ENCODE peak calls at places on chromosomes 2 and 18, in eight cellular contexts. D is B cell; G is mammary epithelial cell; V is epithelial cell of proximal tubule; F is CD8-positive, alpha-beta T cell; Y is fibroblast of villous mesenchyme; X is AG09319; I is fibroblast of the aortic adventitia. U is an unnamed sample.

GRCh38 chr2:157339965-157340655 is 14.5 kb upstream of the ERMN start:
- DNase-seq in D (no peak), G (no peak), V (no peak), F (no peak), Y (no peak), X (no peak), I (no peak), U (no peak)

GRCh38 chr18:3015851-3016250 is 2.9 kb upstream of the LPIN2 start:
- DNase-seq in D (no peak), G (no peak), V (no peak), F (no peak), Y (no peak), X (no peak), I (no peak), U (no peak)

GRCh38 chr2:2097549-2097948 is 233.5 kb downstream of the MYT1L start:
- DNase-seq in D (no peak), G (no peak), V (no peak), F (no peak), Y (no peak), X (no peak), I (no peak), U (no peak)

GRCh38 chr18:69659142-69659651 is 258.5 kb downstream of the DOK6 start:
- DNase-seq in D (no peak), G (no peak), V (no peak), F (no peak), Y (no peak), X (no peak), I (no peak), U (no peak)

GRCh38 chr18:55998071-55998522 is 410.1 kb upstream of the TCF4 start:
- DNase-seq in D (no peak), G (peak; percentile 54), V (no peak), F (no peak), Y (peak; percentile 56), X (no peak), I (peak; percentile 46), U (no peak)

GRCh38 chr2:76445880-76446279 is 735.2 kb upstream of the GCFC2 start:
- DNase-seq in D (no peak), G (no peak), V (no peak), F (no peak), Y (no peak), X (no peak), I (no peak), U (no peak)

GRCh38 chr18:51009071-51009470 is 20.9 kb upstream of the SMAD4 start:
- DNase-seq in D (no peak), G (no peak), V (no peak), F (no peak), Y (no peak), X (no peak), I (peak; percentile 30), U (peak; percentile 6)

GRCh38 chr2:98461650-98462049 is 17.0 kb downstream of the INPP4A start:
- DNase-seq in D (no peak), G (no peak), V (no peak), F (peak; percentile 10), Y (no peak), X (no peak), I (no peak), U (no peak)

GRCh38 chr2:239991689-239992314 is 33.3 kb downstream of the NDUFA10 start:
- DNase-seq in D (no peak), G (peak; percentile 14), V (peak; percentile 15), F (no peak), Y (peak; percentile 74), X (peak; percentile 14), I (peak; percentile 83), U (peak; percentile 57)

GRCh38 chr2:173955004-173955403 is 10.2 kb downstream of the SP3 start:
- DNase-seq in D (no peak), G (no peak), V (no peak), F (no peak), Y (no peak), X (no peak), I (no peak), U (peak; percentile 44)

GRCh38 chr2:218605438-218605837 is 2.3 kb upstream of the PLCD4 start:
- DNase-seq in D (no peak), G (no peak), V (no peak), F (no peak), Y (peak; percentile 40), X (peak; percentile 51), I (peak; percentile 56), U (peak; percentile 32)

GRCh38 chr18:79588636-79589481 is 90.7 kb upstream of the CTDP1 start:
- DNase-seq in D (no peak), G (no peak), V (no peak), F (no peak), Y (peak; percentile 90), X (peak; percentile 58), I (peak; percentile 97), U (peak; percentile 55)

GRCh38 chr2:47011696-47012095 is 96.1 kb upstream of the MCFD2 start:
- DNase-seq in D (no peak), G (no peak), V (no peak), F (no peak), Y (no peak), X (no peak), I (no peak), U (no peak)

GRCh38 chr2:235274010-235274409 is 219.8 kb upstream of the AGAP1 start:
- DNase-seq in D (no peak), G (no peak), V (no peak), F (no peak), Y (no peak), X (no peak), I (no peak), U (no peak)

GRCh38 chr2:59888015-59888414 is 665.4 kb downstream of the BCL11A start:
- DNase-seq in D (peak; percentile 85), G (no peak), V (no peak), F (peak; percentile 56), Y (no peak), X (no peak), I (no peak), U (no peak)

GRCh38 chr2:119066272-119066804 is 92.2 kb downstream of the C1QL2 start:
- DNase-seq in D (no peak), G (peak; percentile 64), V (no peak), F (no peak), Y (no peak), X (no peak), I (no peak), U (peak; percentile 21)

GRCh38 chr2:48034295-48034694 is 128.0 kb upstream of the FBXO11 start:
- DNase-seq in D (no peak), G (no peak), V (no peak), F (no peak), Y (no peak), X (no peak), I (no peak), U (no peak)

GRCh38 chr2:133713049-133713580 is 144.9 kb upstream of the NCKAP5 start:
- DNase-seq in D (no peak), G (no peak), V (no peak), F (no peak), Y (no peak), X (no peak), I (no peak), U (no peak)

GRCh38 chr18:79470547-79470946 is 74.8 kb downstream of the NFATC1 start:
- DNase-seq in D (no peak), G (no peak), V (no peak), F (no peak), Y (no peak), X (no peak), I (no peak), U (no peak)

GRCh38 chr2:237464757-237465391 is 22.2 kb upstream of the MLPH start:
- DNase-seq in D (no peak), G (no peak), V (no peak), F (no peak), Y (no peak), X (no peak), I (peak; percentile 31), U (no peak)

GRCh38 chr18:7741640-7742039 is 174.5 kb downstream of the PTPRM start:
- DNase-seq in D (no peak), G (no peak), V (no peak), F (no peak), Y (no peak), X (no peak), I (no peak), U (no peak)

GRCh38 chr2:228599781-228600180 is 418.3 kb upstream of the SPHKAP start:
- DNase-seq in D (no peak), G (no peak), V (no peak), F (no peak), Y (no peak), X (no peak), I (no peak), U (no peak)

GRCh38 chr2:148936857-148937450 is 61.9 kb downstream of the KIF5C start:
- DNase-seq in D (no peak), G (no peak), V (no peak), F (no peak), Y (no peak), X (no peak), I (no peak), U (peak; percentile 25)
- TF ChIP-seq CTCF in D (no peak), G (no peak), V (peak; percentile 16), F (no peak), Y (no peak), X (no peak), I (no peak), U (no peak)

GRCh38 chr2:221422516-221423211 is 149.4 kb downstream of the EPHA4 start:
- DNase-seq in D (no peak), G (peak; percentile 5), V (no peak), F (no peak), Y (no peak), X (no peak), I (peak; percentile 49), U (no peak)
- TF ChIP-seq CTCF in D (no peak), G (no peak), V (no peak), F (no peak), Y (no peak), X (no peak), I (no peak), U (no peak)

DNA sequence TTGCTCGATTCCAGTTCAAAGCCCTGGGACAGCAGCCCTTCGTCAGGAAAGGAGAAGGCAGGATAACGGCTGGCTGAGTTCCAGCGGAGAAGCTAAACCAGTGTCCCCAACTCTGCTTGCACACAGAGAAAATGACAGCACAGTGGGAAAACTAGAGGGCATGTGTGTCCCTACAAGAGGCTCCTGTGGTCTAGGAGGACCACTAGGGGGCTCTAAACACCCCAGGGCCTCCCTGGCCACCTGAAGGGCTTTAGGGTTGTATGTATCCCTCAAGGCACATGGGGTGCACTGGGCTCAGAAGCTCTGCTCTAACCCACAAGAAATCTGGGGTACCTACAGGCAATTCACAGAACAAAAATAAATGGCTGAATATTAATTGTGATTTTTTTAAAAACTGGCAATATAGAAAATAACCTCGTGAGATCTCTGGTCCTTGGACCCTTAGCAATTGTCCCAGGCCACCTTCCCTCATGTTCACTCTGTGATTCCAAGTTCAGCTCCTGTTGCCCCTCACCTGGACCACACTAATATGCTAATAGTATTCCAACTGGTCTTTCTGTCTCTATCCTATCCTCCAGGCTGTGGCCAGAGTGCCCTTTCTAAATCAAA is 17.5 kb downstream of the STAT1 start:
- DNase-seq in D (peak; percentile 53), G (no peak), V (no peak), F (no peak), Y (peak; percentile 39), X (no peak), I (peak; percentile 41), U (peak; percentile 47)
- TF ChIP-seq CTCF in D (peak; percentile 56), G (peak; percentile 59), V (peak; percentile 83), F (peak; percentile 56), Y (peak; percentile 81), X (peak; percentile 63), I (peak; percentile 79), U (peak; percentile 43)

DNA sequence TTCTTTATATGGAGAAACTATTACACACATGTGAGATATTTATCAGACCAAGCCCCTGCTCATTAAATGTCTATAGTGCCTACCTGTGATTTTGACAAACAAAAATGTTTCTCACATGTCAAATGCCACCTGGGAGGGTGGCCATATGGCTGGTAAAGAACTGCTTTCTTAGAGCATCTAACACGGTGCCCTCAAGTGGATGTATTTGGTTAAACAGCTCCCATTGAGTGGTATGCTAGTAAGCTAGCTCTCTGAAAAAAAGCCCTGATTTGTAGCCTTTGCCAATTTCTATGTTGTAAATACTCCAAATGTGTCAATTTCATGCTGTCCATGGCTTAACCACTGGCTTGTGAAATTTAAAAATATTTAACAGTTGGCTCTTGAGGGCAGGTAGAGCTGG is 94.6 kb downstream of the PMAIP1 start:
- DNase-seq in D (no peak), G (no peak), V (no peak), F (no peak), Y (peak; percentile 2), X (no peak), I (no peak), U (peak; percentile 23)
- TF ChIP-seq CTCF in D (no peak), G (peak; percentile 36), V (peak; percentile 39), F (no peak), Y (peak; percentile 11), X (no peak), I (peak; percentile 16), U (no peak)